ENCODE peak calls at places on chromosomes 12 and 14, in four cellular contexts. Z, E, T and D are unnamed samples.

GRCh38 chr12:132218915-132219314 is 74.7 kb downstream of the NOC4L start:
- DNase-seq in E (peak), T (peak), Z (no peak), D (no peak)

GRCh38 chr12:104057771-104058197 is 6.5 kb upstream of the HCFC2 start:
- DNase-seq in E (no peak), Z (no peak), T (peak), D (no peak)

GRCh38 chr12:124392991-124393790 is 98.3 kb downstream of the RFLNA start:
- DNase-seq in Z (peak), T (peak), E (no peak), D (peak)

GRCh38 chr12:18983854-18984253 is 145.7 kb upstream of the PLEKHA5 start:
- DNase-seq in Z (no peak), E (no peak), T (no peak), D (no peak)

GRCh38 chr14:101849125-101849524 is 87.6 kb downstream of the PPP2R5C start:
- DNase-seq in Z (no peak), E (no peak), T (no peak), D (no peak)

GRCh38 chr12:98591209-98591608 is 2.3 kb upstream of the SLC25A3 start:
- DNase-seq in E (no peak), Z (no peak), T (no peak), D (no peak)

GRCh38 chr14:101507306-101508150 is 53.8 kb upstream of the DIO3 start:
- DNase-seq in E (no peak), Z (no peak), T (no peak), D (no peak)

GRCh38 chr12:74890237-74890599 is 319.4 kb downstream of the KCNC2 start:
- DNase-seq in E (no peak), T (peak), Z (peak), D (peak)

GRCh38 chr14:103188691-103189480 is 65.6 kb downstream of the TNFAIP2 start:
- DNase-seq in T (no peak), Z (no peak), E (peak), D (no peak)

GRCh38 chr12:55930771-55931316 is at the start of gene DGKA:
- DNase-seq in T (peak), Z (no peak), E (peak), D (no peak)